ENCODE peak calls at places on chromosomes 11 and 22, in seven cellular contexts. O, K, P, R, I, W and C are unnamed samples.

GRCh38 chr11:6608726-6609501 is 3.1 kb downstream of the TAF10 start:
- DNase-seq in P (no peak), I (no peak), K (no peak), W (no peak), O (no peak), R (no peak), C (no peak)

GRCh38 chr11:12743834-12744449 is 69.7 kb downstream of the TEAD1 start:
- DNase-seq in P (no peak), R (no peak), O (no peak), K (no peak), W (no peak), I (no peak), C (no peak)

GRCh38 chr11:74459584-74459983 is 7.8 kb downstream of the KCNE3 start:
- DNase-seq in W (no peak), O (no peak), R (no peak), P (no peak), I (no peak), K (no peak), C (no peak)

GRCh38 chr11:130599073-130599654 is 150.7 kb downstream of the ADAMTS15 start:
- DNase-seq in O (no peak), K (no peak), I (no peak), W (no peak), P (no peak), R (no peak), C (no peak)

GRCh38 chr11:109071712-109072524 is 350.1 kb upstream of the C11orf87 start:
- DNase-seq in O (no peak), P (no peak), W (no peak), K (no peak), R (no peak), I (no peak), C (no peak)

GRCh38 chr11:75301602-75302345 is 49.7 kb downstream of the ARRB1 start:
- DNase-seq in I (no peak), W (no peak), R (no peak), K (no peak), P (no peak), O (no peak), C (no peak)

GRCh38 chr11:111829185-111829968 is 42.0 kb downstream of the ALG9 start:
- DNase-seq in R (no peak), K (no peak), P (no peak), W (peak; percentile 50), O (no peak), I (no peak), C (no peak)

GRCh38 chr11:62665075-62665629 is at the start of the genes C11orf98 and CSKMT:
- DNase-seq in I (peak; percentile 99), K (peak; percentile 70), P (peak; percentile 93), W (peak; percentile 97), R (peak; percentile 92), O (peak; percentile 98), C (no peak)

GRCh38 chr11:124481365-124482323 is 36.1 kb upstream of the OR8B8 start:
- DNase-seq in K (peak; percentile 27), W (peak; percentile 9), R (no peak), I (no peak), O (no peak), P (peak; percentile 62), C (no peak)

GRCh38 chr11:70073881-70074371 is 4.2 kb upstream of the ANO1 start:
- DNase-seq in R (no peak), K (peak; percentile 26), P (no peak), O (no peak), W (no peak), I (no peak), C (no peak)

GRCh38 chr11:47235163-47235562 is 13.5 kb downstream of the ACP2 start:
- DNase-seq in O (no peak), R (no peak), W (no peak), K (no peak), P (no peak), I (no peak), C (no peak)

GRCh38 chr11:65067446-65067845 is 9.1 kb upstream of the NAALADL1 start:
- DNase-seq in W (peak; percentile 70), P (no peak), I (no peak), O (no peak), R (no peak), K (no peak), C (no peak)

GRCh38 chr22:46123694-46124382 is 26.5 kb upstream of the PPARA start:
- DNase-seq in P (no peak), K (no peak), I (no peak), O (no peak), W (no peak), R (no peak), C (no peak)

GRCh38 chr11:25206762-25207161 is 709.9 kb downstream of the LUZP2 start:
- DNase-seq in W (no peak), R (no peak), K (no peak), I (no peak), O (no peak), P (no peak), C (no peak)